ENCODE peak calls at places on chromosomes 12 and 14, in nine cellular contexts. Z is H1, T is transverse colon, K is Panc1, W is GM12892, U is HCT116, F is sigmoid colon, N is HL-60, A is GM23338. X is an unnamed sample.

GRCh38 chr14:73467800-73468199 is 9.5 kb upstream of the NUMB start:
- DNase-seq in W (no peak), T (no peak), A (no peak), Z (no peak), F (no peak), U (no peak), K (no peak), N (no peak), X (no peak)

GRCh38 chr14:80636071-80636470 is 305.5 kb downstream of the CEP128 start:
- DNase-seq in K (no peak), W (no peak), A (peak), T (no peak), Z (no peak), N (no peak), F (no peak), U (no peak), X (no peak)

GRCh38 chr14:103330536-103330935 is 3.5 kb upstream of the EIF5 start:
- DNase-seq in T (no peak), U (no peak), K (no peak), N (peak), Z (no peak), F (no peak), W (no peak), A (no peak), X (no peak)

GRCh38 chr14:32203928-32204357 is 874 bp upstream of the RNU6-8 start:
- DNase-seq in N (no peak), A (peak), Z (no peak), T (peak), K (no peak), U (no peak), W (no peak), F (peak), X (peak)

GRCh38 chr12:32483499-32483898 is 84.1 kb downstream of the FGD4 start:
- DNase-seq in Z (no peak), K (no peak), T (no peak), W (no peak), F (no peak), A (no peak), U (no peak), N (peak), X (no peak)

GRCh38 chr14:21703357-21704339 is 30.0 kb upstream of the OR4E1 start:
- DNase-seq in A (no peak), K (no peak), N (no peak), T (no peak), F (no peak), U (no peak), Z (no peak), W (no peak), X (no peak)

GRCh38 chr14:96090441-96091148 is 51.4 kb downstream of the C14orf132 start:
- DNase-seq in K (no peak), T (peak), F (peak), N (no peak), A (no peak), U (no peak), Z (no peak), W (no peak), X (no peak)

GRCh38 chr14:36515896-36516718 is 3.9 kb downstream of the NKX2-1 start:
- DNase-seq in W (no peak), Z (no peak), F (no peak), A (no peak), N (no peak), T (no peak), K (no peak), U (no peak), X (no peak)

GRCh38 chr12:76158518-76159321 is 74.2 kb upstream of the NAP1L1 start:
- DNase-seq in F (peak), U (peak), N (peak), A (peak), K (peak), Z (peak), T (peak), W (peak), X (no peak)

GRCh38 chr14:100405752-100406455 is 82.8 kb downstream of the SLC25A47 start:
- DNase-seq in A (no peak), N (no peak), F (no peak), W (no peak), Z (no peak), K (no peak), U (no peak), T (no peak), X (no peak)

GRCh38 chr14:61101803-61102548 is 120.9 kb downstream of the SLC38A6 start:
- DNase-seq in F (no peak), N (peak), U (no peak), W (no peak), K (no peak), Z (peak), A (peak), T (no peak), X (no peak)

GRCh38 chr12:100199023-100199346 is 1.6 kb upstream of the ACTR6 start:
- DNase-seq in K (no peak), A (no peak), Z (no peak), N (no peak), U (no peak), F (no peak), W (peak), T (no peak), X (no peak)

GRCh38 chr14:71119075-71119474 is 211.8 kb downstream of the PCNX1 start:
- DNase-seq in Z (no peak), A (no peak), U (no peak), F (no peak), N (no peak), T (no peak), K (no peak), W (no peak), X (no peak)

GRCh38 chr12:131735863-131736806 is 25.2 kb downstream of the SFSWAP start:
- DNase-seq in T (no peak), W (no peak), F (no peak), U (no peak), Z (no peak), A (peak), N (no peak), K (no peak), X (no peak)

GRCh38 chr12:118436002-118436724 is 59.8 kb downstream of the SUDS3 start:
- DNase-seq in K (no peak), F (no peak), N (peak), Z (peak), T (no peak), W (no peak), U (peak), A (peak), X (no peak)

GRCh38 chr14:70888681-70889175 is 18.5 kb upstream of the PCNX1 start:
- DNase-seq in W (no peak), T (no peak), F (no peak), Z (no peak), K (no peak), U (no peak), N (peak), A (no peak), X (no peak)

DNA sequence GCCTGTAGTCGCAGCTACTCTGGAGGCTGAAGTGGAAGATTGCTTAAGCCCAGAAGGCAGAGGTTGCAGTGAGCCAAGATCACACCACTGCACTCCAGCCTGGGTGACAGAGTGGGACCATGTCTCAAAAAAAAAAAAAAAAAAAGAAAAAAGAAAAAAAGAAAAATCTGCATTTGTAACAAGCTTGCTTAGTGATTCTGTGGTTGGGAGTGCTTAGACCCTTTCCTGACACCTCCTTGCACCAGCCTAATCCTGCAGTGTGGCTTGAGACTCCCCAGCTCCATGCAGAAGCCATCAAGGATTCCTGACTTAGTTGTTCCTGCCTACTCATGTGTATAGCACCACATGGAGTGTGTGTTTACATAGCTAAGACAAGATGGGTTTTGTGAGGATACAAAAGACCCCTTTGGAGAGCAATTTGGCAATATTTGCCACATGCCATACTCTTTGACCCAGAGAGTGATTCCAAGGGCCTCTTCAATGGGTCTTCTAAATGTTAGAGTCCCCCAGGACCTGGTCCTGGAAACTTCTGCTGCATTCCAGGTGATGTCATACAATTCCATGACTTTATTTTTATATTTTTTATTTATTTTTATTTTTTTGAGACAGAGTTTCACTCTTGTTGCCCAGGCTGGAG is 5.1 kb upstream of the TMED10 start:
- DNase-seq in A (no peak), K (no peak), T (no peak), N (no peak), U (no peak), W (no peak), Z (no peak), F (no peak), X (no peak)
- TF ChIP-seq POLR2AphosphoS5 in A (no peak), K (no peak), T (no peak), N (no peak), U (no peak), W (no peak), Z (no peak), F (no peak), X (no peak)

GRCh38 chr12:2378835-2379330 is 326.1 kb downstream of the CACNA1C start:
- DNase-seq in T (no peak), U (no peak), F (peak), N (no peak), Z (no peak), K (no peak), A (no peak), W (no peak), X (no peak)
- TF ChIP-seq POLR2AphosphoS5 in T (peak), U (no peak), F (peak), N (no peak), Z (no peak), K (no peak), A (no peak), W (no peak), X (no peak)

DNA sequence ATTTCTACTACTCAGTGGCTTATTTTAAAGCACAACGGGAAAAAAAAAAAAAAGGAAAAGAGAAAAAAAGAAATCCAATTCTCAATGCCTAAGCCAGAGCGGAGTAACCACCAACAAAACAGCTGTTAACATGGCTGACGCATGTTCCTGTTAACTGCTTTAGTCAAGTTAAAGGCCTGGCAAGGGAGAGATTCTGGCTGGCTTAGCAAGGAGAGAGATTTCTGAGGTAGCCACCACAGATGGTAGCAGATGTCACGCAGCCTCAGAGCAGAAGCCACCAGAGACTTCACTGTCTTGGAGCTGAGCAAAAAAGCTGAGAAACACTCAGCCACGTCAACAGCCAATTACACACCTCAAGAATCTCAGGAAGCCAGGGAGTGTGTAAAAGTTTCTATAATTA is 87.1 kb downstream of the TMCC3 start:
- DNase-seq in K (no peak), N (no peak), A (no peak), Z (no peak), W (no peak), U (no peak), F (no peak), T (no peak), X (no peak)
- TF ChIP-seq POLR2AphosphoS5 in K (no peak), N (no peak), A (no peak), Z (no peak), W (no peak), U (no peak), F (no peak), T (no peak), X (no peak)

DNA sequence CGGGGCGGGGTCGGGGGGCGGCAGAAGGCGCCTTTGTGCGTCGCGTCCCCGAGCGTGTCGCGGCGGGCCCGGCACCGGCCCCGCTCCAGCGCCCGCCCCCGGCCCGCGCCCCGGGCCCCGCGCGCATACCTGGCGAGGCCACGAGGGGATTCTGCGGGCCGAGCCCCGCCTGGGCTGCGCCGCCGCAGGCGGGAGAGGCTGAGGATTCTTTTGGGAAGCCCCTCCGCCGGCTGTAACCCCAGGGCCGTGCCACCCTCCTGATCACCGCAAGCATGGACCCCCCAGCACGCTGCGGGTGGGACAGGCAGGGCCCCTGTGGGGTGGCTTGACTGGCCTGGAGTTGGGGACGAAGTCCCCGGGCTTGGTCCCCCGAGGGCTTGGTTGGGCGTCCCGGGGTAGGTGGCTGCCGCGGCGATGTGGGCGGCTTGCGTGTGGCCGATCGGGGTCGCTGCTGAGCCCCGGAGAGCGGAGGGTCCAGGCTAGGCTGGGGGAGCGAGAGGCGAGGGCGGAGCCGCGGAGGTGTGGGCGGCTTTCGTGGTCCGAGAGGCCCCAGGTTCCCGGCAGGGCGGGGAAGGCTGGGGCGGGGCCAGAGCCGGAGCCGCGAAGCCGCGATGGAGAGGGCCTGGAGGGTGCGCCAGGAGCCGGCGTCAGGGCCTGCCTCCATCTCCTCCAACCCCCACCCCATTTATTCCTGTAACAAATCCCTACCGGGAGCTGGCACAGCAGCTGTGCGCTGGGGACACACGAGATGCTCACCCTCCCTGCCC is 28.4 kb upstream of the GPR132 start:
- DNase-seq in T (peak), W (peak), U (peak), K (no peak), A (peak), Z (peak), N (no peak), F (peak), X (peak)
- TF ChIP-seq POLR2AphosphoS5 in T (peak), W (no peak), U (peak), K (peak), A (no peak), Z (no peak), N (no peak), F (peak), X (peak)

GRCh38 chr12:108700833-108701450 is 30.4 kb downstream of the CORO1C start:
- DNase-seq in A (no peak), Z (no peak), K (no peak), N (no peak), T (no peak), F (no peak), W (no peak), U (no peak), X (peak)
- TF ChIP-seq POLR2AphosphoS5 in A (no peak), Z (no peak), K (no peak), N (no peak), T (no peak), F (no peak), W (no peak), U (no peak), X (no peak)

DNA sequence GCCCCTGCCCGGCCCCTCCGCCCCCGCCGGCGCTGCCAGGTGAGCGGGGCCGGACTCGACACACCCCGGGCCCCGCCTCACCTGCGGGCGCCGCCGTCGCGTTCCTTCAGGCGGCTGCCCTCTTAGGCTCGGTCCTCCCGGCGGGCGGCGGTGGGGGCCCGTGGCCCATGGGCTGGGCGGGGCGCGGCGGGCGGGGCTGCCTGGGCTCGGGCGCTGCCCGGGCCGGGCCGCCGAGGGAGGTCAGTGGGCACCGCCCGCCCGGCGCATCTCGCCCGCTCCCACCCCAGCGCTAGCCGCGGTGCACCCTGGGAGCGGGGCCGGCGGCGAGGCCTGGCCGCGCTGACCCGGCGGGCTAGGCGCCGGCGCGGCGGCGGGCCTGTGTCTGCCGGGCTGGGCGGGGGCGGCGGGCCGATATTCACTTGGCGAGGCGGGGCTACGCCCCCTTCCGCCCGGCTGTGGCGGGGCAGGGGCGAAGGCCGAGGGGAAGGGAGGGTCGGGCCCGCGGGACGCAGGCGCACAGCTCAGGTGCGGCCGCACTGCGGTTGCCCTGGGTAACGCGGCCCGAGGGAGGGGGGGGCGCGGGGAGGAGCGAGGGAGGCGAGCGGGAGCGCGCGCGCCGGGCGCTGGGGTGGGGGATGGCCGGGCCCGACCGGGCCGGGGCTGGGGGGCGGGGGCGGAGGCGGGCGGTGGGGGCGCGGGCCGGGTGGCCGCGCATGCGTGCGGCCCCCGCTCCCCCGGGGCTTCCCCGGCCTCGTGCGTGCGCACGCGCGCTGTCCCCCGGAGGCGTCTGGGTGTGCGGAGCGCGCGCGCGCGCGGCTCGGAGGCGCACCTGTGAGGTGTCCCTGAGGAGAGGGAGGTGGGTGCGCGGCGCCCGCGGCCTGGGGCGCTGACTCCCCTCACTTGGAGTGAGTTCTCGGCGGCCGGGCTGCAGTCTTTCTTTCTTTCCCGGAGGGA is at the start of the genes CCDC92 and ZNF664:
- DNase-seq in W (peak), K (no peak), U (peak), Z (peak), F (peak), T (peak), N (peak), A (peak), X (peak)
- TF ChIP-seq POLR2AphosphoS5 in W (no peak), K (peak), U (peak), Z (peak), F (peak), T (peak), N (no peak), A (peak), X (peak)

GRCh38 chr12:50612882-50613281 is 108.1 kb downstream of the DIP2B start:
- DNase-seq in Z (no peak), F (no peak), T (no peak), K (no peak), N (no peak), W (no peak), A (no peak), U (no peak), X (no peak)
- TF ChIP-seq POLR2AphosphoS5 in Z (no peak), F (no peak), T (no peak), K (no peak), N (no peak), W (no peak), A (no peak), U (no peak), X (no peak)

DNA sequence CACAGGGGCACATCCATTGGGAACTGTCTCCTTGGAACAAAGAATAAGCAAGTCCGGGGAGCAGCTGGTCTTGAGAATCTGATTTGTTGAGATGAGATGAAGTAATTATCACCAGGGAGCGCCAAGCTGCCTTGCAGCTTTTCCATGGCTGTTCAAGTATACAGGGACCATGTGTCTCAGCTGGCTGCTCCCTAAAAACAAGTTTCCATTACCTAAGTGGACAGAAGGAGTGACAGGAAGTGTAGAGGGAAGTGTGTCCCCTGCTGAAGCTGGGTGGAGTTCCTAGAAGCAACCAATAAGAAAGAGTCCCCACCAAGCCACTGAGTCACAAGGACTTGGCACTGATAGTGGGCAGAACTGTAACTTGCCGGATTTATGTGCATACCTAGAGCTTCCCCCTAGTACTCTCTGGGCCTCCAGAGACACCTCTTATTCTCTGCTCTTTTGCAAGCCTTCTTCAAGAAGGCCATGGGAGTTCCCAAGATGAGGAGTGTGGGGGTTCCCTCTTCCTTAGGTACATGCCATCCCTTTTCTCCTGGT is 1.5 kb upstream of the GPX2 start:
- DNase-seq in U (no peak), F (no peak), K (no peak), A (no peak), T (no peak), Z (no peak), N (no peak), W (no peak), X (no peak)
- TF ChIP-seq POLR2AphosphoS5 in U (no peak), F (no peak), K (no peak), A (no peak), T (no peak), Z (no peak), N (no peak), W (no peak), X (no peak)

DNA sequence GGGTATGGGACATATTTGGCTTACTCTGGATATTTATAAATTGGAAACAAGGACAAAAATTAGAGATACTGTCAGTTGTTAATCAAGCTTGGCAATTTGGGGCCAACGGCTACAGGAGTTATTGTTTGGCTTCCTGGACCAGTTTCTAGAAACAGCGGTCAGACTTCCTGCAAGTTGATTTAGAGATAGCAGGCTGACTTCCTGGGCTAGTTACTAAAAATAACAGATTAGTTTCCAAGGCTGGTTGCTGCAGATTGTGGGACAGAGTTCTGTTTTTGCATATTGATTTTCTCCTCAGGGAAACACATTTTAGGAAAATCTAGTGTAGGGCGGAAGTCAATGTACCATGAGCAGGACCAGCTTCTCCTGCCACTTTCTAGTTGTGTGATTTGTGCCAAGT is 144.0 kb upstream of the TMPO start:
- DNase-seq in K (no peak), A (no peak), F (no peak), Z (no peak), W (no peak), U (no peak), T (no peak), N (no peak), X (no peak)
- TF ChIP-seq POLR2AphosphoS5 in K (no peak), A (no peak), F (no peak), Z (no peak), W (no peak), U (no peak), T (no peak), N (no peak), X (no peak)